ENCODE peak calls at places on chromosome 19, in five cellular contexts. K is hypothalamus, V is endothelial cell, P is psoas muscle, S is neural crest cell. U is an unnamed sample.

GRCh38 chr19:11375143-11375948 is 880 bp downstream of the SWSAP1 start:
- DNase-seq in V (peak), S (no peak), P (peak), K (no peak), U (peak)

GRCh38 chr19:5934779-5935472 is 20.9 kb downstream of the CAPS start:
- DNase-seq in S (no peak), P (peak), V (no peak), K (no peak), U (peak)

GRCh38 chr19:2451741-2452140 is 5.0 kb downstream of the LMNB2 start:
- DNase-seq in P (no peak), S (no peak), V (no peak), K (no peak), U (no peak)

GRCh38 chr19:43575156-43575950 is at the start of the genes PINLYP and XRCC1:
- DNase-seq in K (peak), S (peak), V (peak), P (peak), U (peak)

GRCh38 chr19:19778666-19779065 is 42.9 kb downstream of the ZNF506 start:
- DNase-seq in K (no peak), V (no peak), S (no peak), P (no peak), U (no peak)

GRCh38 chr19:39193785-39194184 is 3.0 kb upstream of the NCCRP1 start:
- DNase-seq in K (no peak), V (no peak), S (no peak), P (no peak), U (no peak)

GRCh38 chr19:55118401-55118991 is 1.1 kb upstream of the PPP1R12C start:
- DNase-seq in P (peak), V (peak), K (peak), S (peak), U (peak)

GRCh38 chr19:49348305-49349188 is 13.3 kb downstream of the CD37 start:
- DNase-seq in V (no peak), P (no peak), S (no peak), K (no peak), U (no peak)

U was measured in left lung.